ENCODE peak calls at places on chromosomes 4 and X, in ten cellular contexts. U is stimulated activated CD4-positive, alpha-beta T cell treated with anti-CD3 and anti-CD28 coated beads, Interleukin-12 subunit alpha, Interleukin-12 subunit beta, amount 100 ng/mL, for 48 hours; J is NCI-H1417 treated with DMSO at 0.1 percent for 48 hours; V is foreskin keratinocyte; M is activated gamma-delta T cell treated with Interleukin-2 at 50 U/mL for 16 hours; A is amniotic stem cell; Y is hypothalamus; L is heart right ventricle; H is NCI-H2029 treated with DMSO at 0.1 percent for 48 hours; R is GM12891. D is an unnamed sample.

GRCh38 chr4:133638702-133639101 is 489.6 kb downstream of the PCDH10 start:
- DNase-seq in J (no peak), R (no peak), Y (no peak), L (no peak), H (no peak), M (no peak), V (no peak), U (no peak), A (no peak), D (no peak)

GRCh38 chrX:68685722-68686683 is 38.5 kb downstream of the STARD8 start:
- DNase-seq in J (no peak), R (no peak), Y (no peak), H (no peak), U (no peak), L (peak), A (no peak), M (no peak), V (no peak), D (no peak)

GRCh38 chr4:183681119-183681518 is 22.0 kb downstream of the TRAPPC11 start:
- DNase-seq in J (no peak), L (no peak), M (no peak), U (no peak), H (no peak), R (no peak), A (no peak), Y (no peak), V (no peak), D (no peak)

GRCh38 chrX:38841766-38842165 is 40.5 kb downstream of the MID1IP1 start:
- DNase-seq in M (no peak), J (no peak), U (no peak), L (no peak), V (no peak), H (no peak), A (no peak), Y (no peak), R (no peak), D (no peak)

GRCh38 chr4:59518005-59518823 is 1681.9 kb upstream of the ADGRL3 start:
- DNase-seq in V (no peak), L (no peak), H (no peak), A (no peak), M (no peak), R (no peak), Y (no peak), U (no peak), J (no peak), D (no peak)

GRCh38 chrX:103200951-103201529 is 13.9 kb upstream of the BEX4 start:
- DNase-seq in V (no peak), U (no peak), H (no peak), A (no peak), R (no peak), Y (no peak), J (no peak), M (no peak), L (no peak), D (no peak)

GRCh38 chr4:17115546-17115945 is 217.1 kb upstream of the LDB2 start:
- DNase-seq in Y (no peak), J (no peak), H (no peak), L (no peak), V (no peak), U (no peak), A (no peak), M (no peak), R (no peak), D (no peak)

GRCh38 chr4:59598233-59598618 is 1601.9 kb upstream of the ADGRL3 start:
- DNase-seq in M (no peak), H (no peak), V (peak), R (no peak), J (no peak), U (no peak), L (no peak), A (no peak), Y (no peak), D (no peak)

GRCh38 chr4:6204871-6205583 is 4.7 kb upstream of the JAKMIP1 start:
- DNase-seq in R (no peak), J (no peak), M (no peak), L (no peak), V (no peak), H (no peak), Y (no peak), U (no peak), A (no peak), D (no peak)

GRCh38 chrX:40952855-40953254 is 132.4 kb upstream of the USP9X start:
- DNase-seq in R (no peak), J (no peak), M (no peak), A (no peak), V (no peak), U (no peak), H (no peak), L (no peak), Y (no peak), D (no peak)

GRCh38 chr4:24482871-24483270 is 101.5 kb downstream of the DHX15 start:
- DNase-seq in L (no peak), U (no peak), M (no peak), H (no peak), J (no peak), R (no peak), V (no peak), Y (no peak), A (no peak), D (no peak)

GRCh38 chr4:173834151-173834550 is 304.1 kb upstream of the HAND2 start:
- DNase-seq in M (no peak), R (no peak), J (no peak), U (no peak), V (no peak), L (no peak), A (no peak), H (no peak), Y (no peak), D (no peak)

GRCh38 chr4:13548059-13548983 is 4.0 kb upstream of the NKX3-2 start:
- DNase-seq in R (peak), M (no peak), Y (no peak), U (no peak), J (no peak), H (peak), V (no peak), A (no peak), L (no peak), D (no peak)

GRCh38 chr4:183348706-183349659 is 26.8 kb upstream of the CLDN24 start:
- DNase-seq in L (no peak), U (peak), J (no peak), M (no peak), V (peak), Y (no peak), H (no peak), A (peak), R (no peak), D (peak)

GRCh38 chr4:153789741-153790651 is 1.1 kb upstream of the SFRP2 start:
- DNase-seq in U (no peak), M (no peak), R (no peak), L (no peak), A (no peak), Y (no peak), H (no peak), J (no peak), V (peak), D (no peak)

GRCh38 chr4:140186651-140187315 is 32.8 kb upstream of the MAML3 start:
- DNase-seq in V (peak), H (no peak), J (no peak), L (no peak), M (no peak), A (no peak), U (no peak), Y (no peak), R (no peak), D (peak)

GRCh38 chrX:108018659-108019381 is 26.0 kb upstream of the VSIG1 start:
- DNase-seq in V (no peak), R (no peak), Y (no peak), H (no peak), J (no peak), A (no peak), U (no peak), L (no peak), M (peak), D (no peak)

GRCh38 chrX:51766546-51766945 is 23.3 kb downstream of the GSPT2 start:
- DNase-seq in M (no peak), Y (no peak), R (no peak), A (no peak), L (no peak), V (no peak), H (no peak), U (no peak), J (no peak), D (no peak)

GRCh38 chr4:22897520-22898108 is 204.9 kb downstream of the GBA3 start:
- DNase-seq in A (no peak), H (no peak), M (no peak), U (no peak), Y (no peak), L (no peak), R (peak), V (no peak), J (peak), D (peak)

GRCh38 chrX:149372861-149373260 is 132.2 kb downstream of the IDS start:
- DNase-seq in R (no peak), Y (no peak), J (no peak), M (no peak), L (no peak), V (no peak), A (no peak), H (no peak), U (no peak), D (no peak)

GRCh38 chrX:71618303-71618721 is at the start of gene CXCR3:
- DNase-seq in H (no peak), A (no peak), U (peak), R (peak), V (no peak), J (no peak), Y (no peak), M (peak), L (peak), D (no peak)

GRCh38 chrX:8815460-8816065 is 14.4 kb upstream of the FAM9A start:
- DNase-seq in R (peak), L (peak), J (peak), M (peak), A (no peak), Y (no peak), H (peak), V (no peak), U (no peak), D (peak)

GRCh38 chr4:40662962-40663604 is 33.4 kb upstream of the RBM47 start:
- DNase-seq in A (peak), L (no peak), H (peak), V (peak), J (peak), Y (no peak), R (no peak), U (peak), M (no peak), D (peak)

GRCh38 chrX:109485470-109486340 is 3.8 kb upstream of the GUCY2F start:
- DNase-seq in A (peak), L (peak), R (no peak), H (peak), U (peak), V (no peak), J (peak), Y (no peak), M (peak), D (peak)

GRCh38 chrX:55488559-55489314 is 911 bp downstream of the USP51 start:
- DNase-seq in H (no peak), R (peak), M (peak), V (no peak), Y (no peak), J (no peak), U (peak), L (peak), A (peak), D (peak)

GRCh38 chr4:3369781-3370660 is 71.7 kb upstream of the HGFAC start:
- DNase-seq in R (no peak), A (peak), V (peak), L (peak), H (no peak), J (no peak), M (no peak), Y (no peak), U (peak), D (peak)

GRCh38 chr4:94253036-94253435 is 45.4 kb downstream of the SMARCAD1 start:
- DNase-seq in V (peak), M (no peak), R (no peak), A (no peak), H (no peak), U (no peak), J (no peak), L (no peak), Y (no peak), D (no peak)

GRCh38 chr4:83071116-83071515 is 36.1 kb downstream of the COPS4 start:
- DNase-seq in L (no peak), Y (no peak), A (no peak), V (no peak), M (no peak), R (no peak), H (no peak), U (no peak), J (no peak), D (peak)

GRCh38 chrX:154040307-154040756 is 20.6 kb upstream of the IRAK1 start:
- DNase-seq in H (no peak), A (no peak), J (no peak), M (no peak), R (no peak), U (no peak), Y (no peak), L (no peak), V (peak), D (peak)

GRCh38 chrX:105488731-105489130 is 268.2 kb upstream of the TEX13A start:
- DNase-seq in A (no peak), L (no peak), J (no peak), R (no peak), H (no peak), U (no peak), V (no peak), Y (no peak), M (no peak), D (peak)

GRCh38 chrX:45781901-45782553 is 581.4 kb upstream of the DIPK2B start:
- DNase-seq in H (no peak), M (no peak), J (no peak), V (peak), A (peak), U (no peak), R (no peak), Y (no peak), L (no peak), D (peak)

D was measured in adipocyte.